ENCODE peak calls at places on chromosomes 2 and 18, in six cellular contexts. One of them, this sample, is unnamed.

GRCh38 chr2:141992695-141993094 is 138.1 kb downstream of the LRP1B start:
- DNase-seq in Ammon's horn: no peak
- DNase-seq in NCI-H1105: no peak
- DNase-seq in breast epithelium: no peak
- DNase-seq in activated naive CD4-positive, alpha-beta T cell treated with Interleukin-2 at 50 U/mL for 16 hours: no peak
- DNase-seq in fibroblast of pulmonary artery: no peak
- DNase-seq in this sample: no peak

GRCh38 chr2:38740851-38741541 is 10.2 kb downstream of the SRSF7 start:
- DNase-seq in Ammon's horn: no peak
- DNase-seq in NCI-H1105: no peak
- DNase-seq in breast epithelium: no peak
- DNase-seq in activated naive CD4-positive, alpha-beta T cell treated with Interleukin-2 at 50 U/mL for 16 hours: no peak
- DNase-seq in fibroblast of pulmonary artery: peak
- DNase-seq in this sample: peak

GRCh38 chr2:218228366-218229092 is 11.5 kb downstream of the ARPC2 start:
- DNase-seq in Ammon's horn: no peak
- DNase-seq in NCI-H1105: no peak
- DNase-seq in breast epithelium: no peak
- DNase-seq in activated naive CD4-positive, alpha-beta T cell treated with Interleukin-2 at 50 U/mL for 16 hours: no peak
- DNase-seq in fibroblast of pulmonary artery: peak
- DNase-seq in this sample: no peak

GRCh38 chr18:63823516-63824219 is 48.5 kb downstream of the SERPINB7 start:
- DNase-seq in Ammon's horn: peak
- DNase-seq in NCI-H1105: no peak
- DNase-seq in breast epithelium: no peak
- DNase-seq in activated naive CD4-positive, alpha-beta T cell treated with Interleukin-2 at 50 U/mL for 16 hours: peak
- DNase-seq in fibroblast of pulmonary artery: peak
- DNase-seq in this sample: peak

GRCh38 chr18:10247402-10248117 is 206.9 kb upstream of the APCDD1 start:
- DNase-seq in Ammon's horn: peak
- DNase-seq in NCI-H1105: no peak
- DNase-seq in breast epithelium: no peak
- DNase-seq in activated naive CD4-positive, alpha-beta T cell treated with Interleukin-2 at 50 U/mL for 16 hours: no peak
- DNase-seq in fibroblast of pulmonary artery: peak
- DNase-seq in this sample: no peak

GRCh38 chr2:84894758-84895520 is 10.5 kb upstream of the TMSB10 start:
- DNase-seq in Ammon's horn: no peak
- DNase-seq in NCI-H1105: no peak
- DNase-seq in breast epithelium: no peak
- DNase-seq in activated naive CD4-positive, alpha-beta T cell treated with Interleukin-2 at 50 U/mL for 16 hours: no peak
- DNase-seq in fibroblast of pulmonary artery: peak
- DNase-seq in this sample: peak

GRCh38 chr18:37019157-37019571 is 190.2 kb downstream of the KIAA1328 start:
- DNase-seq in Ammon's horn: no peak
- DNase-seq in NCI-H1105: peak
- DNase-seq in breast epithelium: no peak
- DNase-seq in activated naive CD4-positive, alpha-beta T cell treated with Interleukin-2 at 50 U/mL for 16 hours: no peak
- DNase-seq in fibroblast of pulmonary artery: peak
- DNase-seq in this sample: peak

GRCh38 chr2:149158957-149159356 is 120.5 kb downstream of the LYPD6B start:
- DNase-seq in Ammon's horn: no peak
- DNase-seq in NCI-H1105: no peak
- DNase-seq in breast epithelium: no peak
- DNase-seq in activated naive CD4-positive, alpha-beta T cell treated with Interleukin-2 at 50 U/mL for 16 hours: no peak
- DNase-seq in fibroblast of pulmonary artery: no peak
- DNase-seq in this sample: no peak

GRCh38 chr2:239331560-239331959 is 69.3 kb downstream of the HDAC4 start:
- DNase-seq in Ammon's horn: no peak
- DNase-seq in NCI-H1105: no peak
- DNase-seq in breast epithelium: no peak
- DNase-seq in activated naive CD4-positive, alpha-beta T cell treated with Interleukin-2 at 50 U/mL for 16 hours: no peak
- DNase-seq in fibroblast of pulmonary artery: no peak
- DNase-seq in this sample: no peak

GRCh38 chr2:8578335-8579244 is 103.3 kb upstream of the ID2 start:
- DNase-seq in Ammon's horn: no peak
- DNase-seq in NCI-H1105: no peak
- DNase-seq in breast epithelium: no peak
- DNase-seq in activated naive CD4-positive, alpha-beta T cell treated with Interleukin-2 at 50 U/mL for 16 hours: no peak
- DNase-seq in fibroblast of pulmonary artery: no peak
- DNase-seq in this sample: no peak

GRCh38 chr18:5997361-5997760 is 102.0 kb upstream of the TMEM200C start:
- DNase-seq in Ammon's horn: no peak
- DNase-seq in NCI-H1105: no peak
- DNase-seq in breast epithelium: no peak
- DNase-seq in activated naive CD4-positive, alpha-beta T cell treated with Interleukin-2 at 50 U/mL for 16 hours: no peak
- DNase-seq in fibroblast of pulmonary artery: no peak
- DNase-seq in this sample: no peak

GRCh38 chr2:59308108-59308507 is 1067.0 kb upstream of the FANCL start:
- DNase-seq in Ammon's horn: no peak
- DNase-seq in NCI-H1105: no peak
- DNase-seq in breast epithelium: no peak
- DNase-seq in activated naive CD4-positive, alpha-beta T cell treated with Interleukin-2 at 50 U/mL for 16 hours: no peak
- DNase-seq in fibroblast of pulmonary artery: no peak
- DNase-seq in this sample: no peak

GRCh38 chr2:176582990-176583481 is 313.8 kb downstream of the MTX2 start:
- DNase-seq in Ammon's horn: no peak
- DNase-seq in NCI-H1105: no peak
- DNase-seq in breast epithelium: no peak
- DNase-seq in activated naive CD4-positive, alpha-beta T cell treated with Interleukin-2 at 50 U/mL for 16 hours: no peak
- DNase-seq in fibroblast of pulmonary artery: peak
- DNase-seq in this sample: peak

GRCh38 chr2:27737676-27738348 is 33.7 kb upstream of the MRPL33 start:
- DNase-seq in Ammon's horn: peak
- DNase-seq in NCI-H1105: no peak
- DNase-seq in breast epithelium: no peak
- DNase-seq in activated naive CD4-positive, alpha-beta T cell treated with Interleukin-2 at 50 U/mL for 16 hours: no peak
- DNase-seq in fibroblast of pulmonary artery: peak
- DNase-seq in this sample: peak

GRCh38 chr2:88932677-88933076 is 241.2 kb downstream of the RPIA start:
- DNase-seq in Ammon's horn: no peak
- DNase-seq in NCI-H1105: no peak
- DNase-seq in breast epithelium: no peak
- DNase-seq in activated naive CD4-positive, alpha-beta T cell treated with Interleukin-2 at 50 U/mL for 16 hours: no peak
- DNase-seq in fibroblast of pulmonary artery: no peak
- DNase-seq in this sample: no peak

GRCh38 chr2:201220102-201220570 is 37.2 kb downstream of the CASP10 start:
- DNase-seq in Ammon's horn: peak
- DNase-seq in NCI-H1105: peak
- DNase-seq in breast epithelium: no peak
- DNase-seq in activated naive CD4-positive, alpha-beta T cell treated with Interleukin-2 at 50 U/mL for 16 hours: no peak
- DNase-seq in fibroblast of pulmonary artery: peak
- DNase-seq in this sample: no peak

GRCh38 chr2:237060518-237061312 is 25.0 kb upstream of the COPS8 start:
- DNase-seq in Ammon's horn: peak
- DNase-seq in NCI-H1105: peak
- DNase-seq in breast epithelium: no peak
- DNase-seq in activated naive CD4-positive, alpha-beta T cell treated with Interleukin-2 at 50 U/mL for 16 hours: no peak
- DNase-seq in fibroblast of pulmonary artery: peak
- DNase-seq in this sample: peak

GRCh38 chr2:1601471-1602358 is 142.6 kb downstream of the PXDN start:
- DNase-seq in Ammon's horn: no peak
- DNase-seq in NCI-H1105: no peak
- DNase-seq in breast epithelium: no peak
- DNase-seq in activated naive CD4-positive, alpha-beta T cell treated with Interleukin-2 at 50 U/mL for 16 hours: no peak
- DNase-seq in fibroblast of pulmonary artery: no peak
- DNase-seq in this sample: no peak

GRCh38 chr18:48728204-48728833 is 189.5 kb downstream of the CTIF start:
- DNase-seq in Ammon's horn: no peak
- DNase-seq in NCI-H1105: no peak
- DNase-seq in breast epithelium: no peak
- DNase-seq in activated naive CD4-positive, alpha-beta T cell treated with Interleukin-2 at 50 U/mL for 16 hours: no peak
- DNase-seq in fibroblast of pulmonary artery: peak
- DNase-seq in this sample: peak